ENCODE peak calls at places on chromosomes 11 and 22, in ten cellular contexts. One of them, this sample, is unnamed.

GRCh38 chr11:64562723-64563351 is 28.2 kb upstream of the SLC22A12 start:
- DNase-seq in neural crest cell: no peak
- DNase-seq in NCI-H2107: no peak
- DNase-seq in stimulated activated CD8-positive, alpha-beta memory T cell treated with anti-CD3 and anti-CD28 coated beads, Interleukin-15, amount 100 ng/mL, for 24 hours: no peak
- DNase-seq in NCI-H1694 treated with DMSO at 0.1 percent for 48 hours: no peak
- DNase-seq in H54: no peak
- DNase-seq in activated CD8-positive, alpha-beta memory T cell treated with anti-CD3 and anti-CD28 coated beads for 4 hours: no peak
- DNase-seq in mammary epithelial cell: no peak
- DNase-seq in choroid plexus epithelial cell: no peak
- DNase-seq in skeletal muscle cell: no peak
- DNase-seq in this sample: no peak

GRCh38 chr11:116986521-116987105 is 111.6 kb downstream of the SIK3 start:
- DNase-seq in skeletal muscle cell: peak
- DNase-seq in activated CD8-positive, alpha-beta memory T cell treated with anti-CD3 and anti-CD28 coated beads for 4 hours: no peak
- DNase-seq in NCI-H1694 treated with DMSO at 0.1 percent for 48 hours: no peak
- DNase-seq in H54: no peak
- DNase-seq in mammary epithelial cell: peak
- DNase-seq in NCI-H2107: no peak
- DNase-seq in stimulated activated CD8-positive, alpha-beta memory T cell treated with anti-CD3 and anti-CD28 coated beads, Interleukin-15, amount 100 ng/mL, for 24 hours: no peak
- DNase-seq in neural crest cell: no peak
- DNase-seq in choroid plexus epithelial cell: peak
- DNase-seq in this sample: peak

GRCh38 chr22:25666308-25666707 is 75.7 kb upstream of the MYO18B start:
- DNase-seq in activated CD8-positive, alpha-beta memory T cell treated with anti-CD3 and anti-CD28 coated beads for 4 hours: no peak
- DNase-seq in stimulated activated CD8-positive, alpha-beta memory T cell treated with anti-CD3 and anti-CD28 coated beads, Interleukin-15, amount 100 ng/mL, for 24 hours: no peak
- DNase-seq in mammary epithelial cell: no peak
- DNase-seq in choroid plexus epithelial cell: no peak
- DNase-seq in NCI-H2107: no peak
- DNase-seq in H54: no peak
- DNase-seq in NCI-H1694 treated with DMSO at 0.1 percent for 48 hours: no peak
- DNase-seq in neural crest cell: no peak
- DNase-seq in skeletal muscle cell: peak
- DNase-seq in this sample: no peak

GRCh38 chr11:18192988-18193387 is 20.4 kb downstream of the MRGPRX4 start:
- DNase-seq in activated CD8-positive, alpha-beta memory T cell treated with anti-CD3 and anti-CD28 coated beads for 4 hours: no peak
- DNase-seq in neural crest cell: no peak
- DNase-seq in skeletal muscle cell: no peak
- DNase-seq in H54: no peak
- DNase-seq in choroid plexus epithelial cell: no peak
- DNase-seq in stimulated activated CD8-positive, alpha-beta memory T cell treated with anti-CD3 and anti-CD28 coated beads, Interleukin-15, amount 100 ng/mL, for 24 hours: no peak
- DNase-seq in NCI-H2107: no peak
- DNase-seq in NCI-H1694 treated with DMSO at 0.1 percent for 48 hours: no peak
- DNase-seq in mammary epithelial cell: peak
- DNase-seq in this sample: no peak

GRCh38 chr11:116109228-116109627 is 605.0 kb upstream of the CADM1 start:
- DNase-seq in skeletal muscle cell: no peak
- DNase-seq in mammary epithelial cell: peak
- DNase-seq in neural crest cell: no peak
- DNase-seq in activated CD8-positive, alpha-beta memory T cell treated with anti-CD3 and anti-CD28 coated beads for 4 hours: no peak
- DNase-seq in choroid plexus epithelial cell: peak
- DNase-seq in NCI-H2107: no peak
- DNase-seq in stimulated activated CD8-positive, alpha-beta memory T cell treated with anti-CD3 and anti-CD28 coated beads, Interleukin-15, amount 100 ng/mL, for 24 hours: no peak
- DNase-seq in H54: peak
- DNase-seq in NCI-H1694 treated with DMSO at 0.1 percent for 48 hours: no peak
- DNase-seq in this sample: peak

GRCh38 chr11:113314389-113315301 is at the start of gene TTC12:
- DNase-seq in neural crest cell: peak
- DNase-seq in choroid plexus epithelial cell: peak
- DNase-seq in stimulated activated CD8-positive, alpha-beta memory T cell treated with anti-CD3 and anti-CD28 coated beads, Interleukin-15, amount 100 ng/mL, for 24 hours: peak
- DNase-seq in H54: peak
- DNase-seq in skeletal muscle cell: peak
- DNase-seq in NCI-H1694 treated with DMSO at 0.1 percent for 48 hours: no peak
- DNase-seq in activated CD8-positive, alpha-beta memory T cell treated with anti-CD3 and anti-CD28 coated beads for 4 hours: peak
- DNase-seq in NCI-H2107: no peak
- DNase-seq in mammary epithelial cell: peak
- DNase-seq in this sample: peak

GRCh38 chr22:35752172-35752832 is 34.6 kb downstream of the APOL5 start:
- DNase-seq in NCI-H2107: no peak
- DNase-seq in H54: no peak
- DNase-seq in mammary epithelial cell: no peak
- DNase-seq in NCI-H1694 treated with DMSO at 0.1 percent for 48 hours: no peak
- DNase-seq in skeletal muscle cell: no peak
- DNase-seq in activated CD8-positive, alpha-beta memory T cell treated with anti-CD3 and anti-CD28 coated beads for 4 hours: no peak
- DNase-seq in choroid plexus epithelial cell: peak
- DNase-seq in stimulated activated CD8-positive, alpha-beta memory T cell treated with anti-CD3 and anti-CD28 coated beads, Interleukin-15, amount 100 ng/mL, for 24 hours: no peak
- DNase-seq in neural crest cell: no peak
- DNase-seq in this sample: no peak

GRCh38 chr11:77151804-77152513 is 23.9 kb downstream of the MYO7A start:
- DNase-seq in NCI-H2107: no peak
- DNase-seq in choroid plexus epithelial cell: peak
- DNase-seq in activated CD8-positive, alpha-beta memory T cell treated with anti-CD3 and anti-CD28 coated beads for 4 hours: peak
- DNase-seq in stimulated activated CD8-positive, alpha-beta memory T cell treated with anti-CD3 and anti-CD28 coated beads, Interleukin-15, amount 100 ng/mL, for 24 hours: peak
- DNase-seq in H54: no peak
- DNase-seq in neural crest cell: no peak
- DNase-seq in mammary epithelial cell: peak
- DNase-seq in NCI-H1694 treated with DMSO at 0.1 percent for 48 hours: peak
- DNase-seq in skeletal muscle cell: no peak
- DNase-seq in this sample: no peak

GRCh38 chr22:22046370-22046769 is 63.8 kb upstream of the TOP3B start:
- DNase-seq in H54: no peak
- DNase-seq in NCI-H1694 treated with DMSO at 0.1 percent for 48 hours: no peak
- DNase-seq in neural crest cell: no peak
- DNase-seq in stimulated activated CD8-positive, alpha-beta memory T cell treated with anti-CD3 and anti-CD28 coated beads, Interleukin-15, amount 100 ng/mL, for 24 hours: no peak
- DNase-seq in activated CD8-positive, alpha-beta memory T cell treated with anti-CD3 and anti-CD28 coated beads for 4 hours: no peak
- DNase-seq in choroid plexus epithelial cell: no peak
- DNase-seq in NCI-H2107: no peak
- DNase-seq in skeletal muscle cell: no peak
- DNase-seq in mammary epithelial cell: no peak
- DNase-seq in this sample: no peak

GRCh38 chr11:94676769-94677168 is 91.4 kb upstream of the AMOTL1 start:
- DNase-seq in NCI-H1694 treated with DMSO at 0.1 percent for 48 hours: no peak
- DNase-seq in mammary epithelial cell: no peak
- DNase-seq in stimulated activated CD8-positive, alpha-beta memory T cell treated with anti-CD3 and anti-CD28 coated beads, Interleukin-15, amount 100 ng/mL, for 24 hours: no peak
- DNase-seq in NCI-H2107: no peak
- DNase-seq in activated CD8-positive, alpha-beta memory T cell treated with anti-CD3 and anti-CD28 coated beads for 4 hours: no peak
- DNase-seq in neural crest cell: no peak
- DNase-seq in choroid plexus epithelial cell: no peak
- DNase-seq in H54: no peak
- DNase-seq in skeletal muscle cell: no peak
- DNase-seq in this sample: no peak

GRCh38 chr11:70885721-70886305 is 366.6 kb downstream of the SHANK2 start:
- DNase-seq in H54: no peak
- DNase-seq in mammary epithelial cell: no peak
- DNase-seq in choroid plexus epithelial cell: peak
- DNase-seq in neural crest cell: no peak
- DNase-seq in activated CD8-positive, alpha-beta memory T cell treated with anti-CD3 and anti-CD28 coated beads for 4 hours: no peak
- DNase-seq in stimulated activated CD8-positive, alpha-beta memory T cell treated with anti-CD3 and anti-CD28 coated beads, Interleukin-15, amount 100 ng/mL, for 24 hours: no peak
- DNase-seq in NCI-H2107: no peak
- DNase-seq in skeletal muscle cell: no peak
- DNase-seq in NCI-H1694 treated with DMSO at 0.1 percent for 48 hours: no peak
- DNase-seq in this sample: no peak

GRCh38 chr11:120372296-120372695 is 36.1 kb downstream of the ARHGEF12 start:
- DNase-seq in skeletal muscle cell: no peak
- DNase-seq in mammary epithelial cell: no peak
- DNase-seq in neural crest cell: no peak
- DNase-seq in activated CD8-positive, alpha-beta memory T cell treated with anti-CD3 and anti-CD28 coated beads for 4 hours: no peak
- DNase-seq in stimulated activated CD8-positive, alpha-beta memory T cell treated with anti-CD3 and anti-CD28 coated beads, Interleukin-15, amount 100 ng/mL, for 24 hours: no peak
- DNase-seq in NCI-H1694 treated with DMSO at 0.1 percent for 48 hours: no peak
- DNase-seq in choroid plexus epithelial cell: no peak
- DNase-seq in NCI-H2107: no peak
- DNase-seq in H54: no peak
- DNase-seq in this sample: no peak

GRCh38 chr11:95404370-95404769 is 173.4 kb upstream of the SESN3 start:
- DNase-seq in stimulated activated CD8-positive, alpha-beta memory T cell treated with anti-CD3 and anti-CD28 coated beads, Interleukin-15, amount 100 ng/mL, for 24 hours: no peak
- DNase-seq in H54: no peak
- DNase-seq in NCI-H2107: no peak
- DNase-seq in skeletal muscle cell: no peak
- DNase-seq in NCI-H1694 treated with DMSO at 0.1 percent for 48 hours: no peak
- DNase-seq in neural crest cell: no peak
- DNase-seq in choroid plexus epithelial cell: no peak
- DNase-seq in activated CD8-positive, alpha-beta memory T cell treated with anti-CD3 and anti-CD28 coated beads for 4 hours: no peak
- DNase-seq in mammary epithelial cell: no peak
- DNase-seq in this sample: no peak

GRCh38 chr22:39467390-39467901 is 10.6 kb downstream of the MGAT3 start:
- DNase-seq in stimulated activated CD8-positive, alpha-beta memory T cell treated with anti-CD3 and anti-CD28 coated beads, Interleukin-15, amount 100 ng/mL, for 24 hours: no peak
- DNase-seq in choroid plexus epithelial cell: no peak
- DNase-seq in mammary epithelial cell: no peak
- DNase-seq in neural crest cell: no peak
- DNase-seq in NCI-H2107: no peak
- DNase-seq in skeletal muscle cell: no peak
- DNase-seq in NCI-H1694 treated with DMSO at 0.1 percent for 48 hours: no peak
- DNase-seq in H54: no peak
- DNase-seq in activated CD8-positive, alpha-beta memory T cell treated with anti-CD3 and anti-CD28 coated beads for 4 hours: no peak
- DNase-seq in this sample: no peak

GRCh38 chr22:22397292-22397870 is 111.2 kb downstream of the ZNF280B start:
- DNase-seq in H54: peak
- DNase-seq in NCI-H1694 treated with DMSO at 0.1 percent for 48 hours: no peak
- DNase-seq in NCI-H2107: no peak
- DNase-seq in stimulated activated CD8-positive, alpha-beta memory T cell treated with anti-CD3 and anti-CD28 coated beads, Interleukin-15, amount 100 ng/mL, for 24 hours: no peak
- DNase-seq in skeletal muscle cell: no peak
- DNase-seq in activated CD8-positive, alpha-beta memory T cell treated with anti-CD3 and anti-CD28 coated beads for 4 hours: no peak
- DNase-seq in neural crest cell: peak
- DNase-seq in choroid plexus epithelial cell: peak
- DNase-seq in mammary epithelial cell: peak
- DNase-seq in this sample: peak

GRCh38 chr11:69372589-69373250 is 78.8 kb downstream of the MYEOV start:
- DNase-seq in H54: no peak
- DNase-seq in activated CD8-positive, alpha-beta memory T cell treated with anti-CD3 and anti-CD28 coated beads for 4 hours: no peak
- DNase-seq in stimulated activated CD8-positive, alpha-beta memory T cell treated with anti-CD3 and anti-CD28 coated beads, Interleukin-15, amount 100 ng/mL, for 24 hours: no peak
- DNase-seq in neural crest cell: no peak
- DNase-seq in mammary epithelial cell: no peak
- DNase-seq in NCI-H2107: no peak
- DNase-seq in NCI-H1694 treated with DMSO at 0.1 percent for 48 hours: peak
- DNase-seq in choroid plexus epithelial cell: no peak
- DNase-seq in skeletal muscle cell: no peak
- DNase-seq in this sample: no peak

GRCh38 chr11:85431319-85431718 is 195.8 kb downstream of the DLG2 start:
- DNase-seq in skeletal muscle cell: no peak
- DNase-seq in choroid plexus epithelial cell: no peak
- DNase-seq in stimulated activated CD8-positive, alpha-beta memory T cell treated with anti-CD3 and anti-CD28 coated beads, Interleukin-15, amount 100 ng/mL, for 24 hours: no peak
- DNase-seq in NCI-H1694 treated with DMSO at 0.1 percent for 48 hours: no peak
- DNase-seq in neural crest cell: no peak
- DNase-seq in H54: no peak
- DNase-seq in mammary epithelial cell: no peak
- DNase-seq in activated CD8-positive, alpha-beta memory T cell treated with anti-CD3 and anti-CD28 coated beads for 4 hours: no peak
- DNase-seq in NCI-H2107: no peak
- DNase-seq in this sample: no peak

GRCh38 chr11:126601136-126601535 is 245.7 kb downstream of the ST3GAL4 start:
- DNase-seq in stimulated activated CD8-positive, alpha-beta memory T cell treated with anti-CD3 and anti-CD28 coated beads, Interleukin-15, amount 100 ng/mL, for 24 hours: no peak
- DNase-seq in mammary epithelial cell: no peak
- DNase-seq in NCI-H1694 treated with DMSO at 0.1 percent for 48 hours: no peak
- DNase-seq in activated CD8-positive, alpha-beta memory T cell treated with anti-CD3 and anti-CD28 coated beads for 4 hours: no peak
- DNase-seq in skeletal muscle cell: no peak
- DNase-seq in H54: no peak
- DNase-seq in neural crest cell: no peak
- DNase-seq in choroid plexus epithelial cell: no peak
- DNase-seq in NCI-H2107: no peak
- DNase-seq in this sample: no peak

GRCh38 chr11:111836766-111837165 is 34.6 kb downstream of the ALG9 start:
- DNase-seq in stimulated activated CD8-positive, alpha-beta memory T cell treated with anti-CD3 and anti-CD28 coated beads, Interleukin-15, amount 100 ng/mL, for 24 hours: no peak
- DNase-seq in activated CD8-positive, alpha-beta memory T cell treated with anti-CD3 and anti-CD28 coated beads for 4 hours: no peak
- DNase-seq in NCI-H1694 treated with DMSO at 0.1 percent for 48 hours: no peak
- DNase-seq in NCI-H2107: no peak
- DNase-seq in neural crest cell: no peak
- DNase-seq in skeletal muscle cell: peak
- DNase-seq in mammary epithelial cell: no peak
- DNase-seq in H54: no peak
- DNase-seq in choroid plexus epithelial cell: peak
- DNase-seq in this sample: no peak

GRCh38 chr11:22304337-22304961 is 33.7 kb upstream of the SLC17A6 start:
- DNase-seq in mammary epithelial cell: peak
- DNase-seq in neural crest cell: no peak
- DNase-seq in choroid plexus epithelial cell: peak
- DNase-seq in H54: no peak
- DNase-seq in stimulated activated CD8-positive, alpha-beta memory T cell treated with anti-CD3 and anti-CD28 coated beads, Interleukin-15, amount 100 ng/mL, for 24 hours: no peak
- DNase-seq in NCI-H1694 treated with DMSO at 0.1 percent for 48 hours: peak
- DNase-seq in skeletal muscle cell: no peak
- DNase-seq in activated CD8-positive, alpha-beta memory T cell treated with anti-CD3 and anti-CD28 coated beads for 4 hours: no peak
- DNase-seq in NCI-H2107: peak
- DNase-seq in this sample: peak

GRCh38 chr11:75328426-75329277 is 22.8 kb downstream of the ARRB1 start:
- DNase-seq in H54: peak
- DNase-seq in activated CD8-positive, alpha-beta memory T cell treated with anti-CD3 and anti-CD28 coated beads for 4 hours: peak
- DNase-seq in NCI-H1694 treated with DMSO at 0.1 percent for 48 hours: peak
- DNase-seq in mammary epithelial cell: peak
- DNase-seq in NCI-H2107: peak
- DNase-seq in neural crest cell: peak
- DNase-seq in skeletal muscle cell: no peak
- DNase-seq in stimulated activated CD8-positive, alpha-beta memory T cell treated with anti-CD3 and anti-CD28 coated beads, Interleukin-15, amount 100 ng/mL, for 24 hours: no peak
- DNase-seq in choroid plexus epithelial cell: peak
- DNase-seq in this sample: peak

GRCh38 chr11:107683807-107684206 is 28.0 kb downstream of the SLN start:
- DNase-seq in choroid plexus epithelial cell: no peak
- DNase-seq in NCI-H2107: no peak
- DNase-seq in neural crest cell: no peak
- DNase-seq in stimulated activated CD8-positive, alpha-beta memory T cell treated with anti-CD3 and anti-CD28 coated beads, Interleukin-15, amount 100 ng/mL, for 24 hours: no peak
- DNase-seq in H54: no peak
- DNase-seq in skeletal muscle cell: no peak
- DNase-seq in NCI-H1694 treated with DMSO at 0.1 percent for 48 hours: no peak
- DNase-seq in mammary epithelial cell: peak
- DNase-seq in activated CD8-positive, alpha-beta memory T cell treated with anti-CD3 and anti-CD28 coated beads for 4 hours: no peak
- DNase-seq in this sample: no peak

GRCh38 chr11:77065878-77066228 is 918 bp upstream of the CAPN5 start:
- DNase-seq in mammary epithelial cell: no peak
- DNase-seq in choroid plexus epithelial cell: peak
- DNase-seq in stimulated activated CD8-positive, alpha-beta memory T cell treated with anti-CD3 and anti-CD28 coated beads, Interleukin-15, amount 100 ng/mL, for 24 hours: no peak
- DNase-seq in activated CD8-positive, alpha-beta memory T cell treated with anti-CD3 and anti-CD28 coated beads for 4 hours: no peak
- DNase-seq in skeletal muscle cell: no peak
- DNase-seq in neural crest cell: no peak
- DNase-seq in H54: no peak
- DNase-seq in NCI-H1694 treated with DMSO at 0.1 percent for 48 hours: no peak
- DNase-seq in NCI-H2107: no peak
- DNase-seq in this sample: no peak

GRCh38 chr11:76652989-76653673 is 17.4 kb downstream of the LRRC32 start:
- DNase-seq in H54: no peak
- DNase-seq in stimulated activated CD8-positive, alpha-beta memory T cell treated with anti-CD3 and anti-CD28 coated beads, Interleukin-15, amount 100 ng/mL, for 24 hours: no peak
- DNase-seq in choroid plexus epithelial cell: no peak
- DNase-seq in skeletal muscle cell: no peak
- DNase-seq in NCI-H2107: no peak
- DNase-seq in neural crest cell: no peak
- DNase-seq in NCI-H1694 treated with DMSO at 0.1 percent for 48 hours: no peak
- DNase-seq in activated CD8-positive, alpha-beta memory T cell treated with anti-CD3 and anti-CD28 coated beads for 4 hours: no peak
- DNase-seq in mammary epithelial cell: no peak
- DNase-seq in this sample: no peak

GRCh38 chr11:65444314-65445051 is 21.9 kb downstream of the NEAT1 start:
- DNase-seq in mammary epithelial cell: peak
- DNase-seq in neural crest cell: no peak
- DNase-seq in stimulated activated CD8-positive, alpha-beta memory T cell treated with anti-CD3 and anti-CD28 coated beads, Interleukin-15, amount 100 ng/mL, for 24 hours: no peak
- DNase-seq in H54: no peak
- DNase-seq in NCI-H2107: no peak
- DNase-seq in NCI-H1694 treated with DMSO at 0.1 percent for 48 hours: no peak
- DNase-seq in activated CD8-positive, alpha-beta memory T cell treated with anti-CD3 and anti-CD28 coated beads for 4 hours: no peak
- DNase-seq in choroid plexus epithelial cell: peak
- DNase-seq in skeletal muscle cell: no peak
- DNase-seq in this sample: no peak